ENCODE peak calls at places on chromosomes 16 and 17, in five cellular contexts. A, R, X, S and L are unnamed samples.

GRCh38 chr16:65024649-65025243 is 97.1 kb downstream of the CDH11 start:
- DNase-seq in A (no peak), R (no peak), X (no peak), S (no peak), L (no peak)

GRCh38 chr17:32549559-32549958 is 62.8 kb downstream of the CDK5R1 start:
- DNase-seq in A (no peak), R (no peak), X (no peak), S (no peak), L (no peak)

GRCh38 chr17:10061131-10061581 is 137.2 kb downstream of the GAS7 start:
- DNase-seq in A (no peak), R (no peak), X (no peak), S (no peak), L (no peak)

GRCh38 chr16:31052131-31052530 is 18.8 kb downstream of the STX4 start:
- DNase-seq in A (no peak), R (no peak), X (no peak), S (peak; percentile 77), L (no peak)

GRCh38 chr17:54814371-54814770 is 86.3 kb upstream of the TOM1L1 start:
- DNase-seq in A (no peak), R (no peak), X (no peak), S (no peak), L (no peak)

GRCh38 chr17:68759002-68759342 is 157.8 kb upstream of the FAM20A start:
- DNase-seq in A (no peak), R (no peak), X (no peak), S (no peak), L (no peak)

GRCh38 chr17:3827124-3827773 is 18.8 kb downstream of the NCBP3 start:
- DNase-seq in A (no peak), R (peak; percentile 55), X (peak; percentile 49), S (no peak), L (peak; percentile 29)

GRCh38 chr16:67240506-67240905 is 6.8 kb downstream of the FHOD1 start:
- DNase-seq in A (no peak), R (no peak), X (no peak), S (no peak), L (no peak)

GRCh38 chr17:22462461-22462860 is 770.1 kb downstream of the KCNJ18 start:
- DNase-seq in A (no peak), R (no peak), X (no peak), S (no peak), L (no peak)

GRCh38 chr16:23907903-23908302 is 72.1 kb downstream of the PRKCB start:
- DNase-seq in A (no peak), R (no peak), X (no peak), S (no peak), L (no peak)

GRCh38 chr17:2240541-2240940 is 63.0 kb downstream of the SMG6 start:
- DNase-seq in A (no peak), R (no peak), X (no peak), S (no peak), L (no peak)

GRCh38 chr17:70332356-70332755 is 163.0 kb downstream of the KCNJ2 start:
- DNase-seq in A (no peak), R (no peak), X (no peak), S (no peak), L (no peak)

GRCh38 chr16:10895053-10895946 is 18.3 kb downstream of the CIITA start:
- DNase-seq in A (no peak), R (no peak), X (no peak), S (no peak), L (peak; percentile 5)

GRCh38 chr17:57363998-57364645 is 107.8 kb downstream of the MSI2 start:
- DNase-seq in A (no peak), R (no peak), X (no peak), S (no peak), L (no peak)

GRCh38 chr16:12206031-12206748 is 229.7 kb downstream of the SNX29 start:
- DNase-seq in A (no peak), R (no peak), X (no peak), S (no peak), L (no peak)

GRCh38 chr16:4288148-4288921 is 15.5 kb upstream of the TFAP4 start:
- DNase-seq in A (peak; percentile 74), R (peak; percentile 70), X (peak; percentile 67), S (no peak), L (no peak)

GRCh38 chr17:7355053-7355452 is at the start of gene TMEM95:
- DNase-seq in A (no peak), R (no peak), X (no peak), S (no peak), L (peak; percentile 62)